ENCODE peak calls at places on chromosomes 4 and X, in eight cellular contexts. One of them, this sample, is unnamed.

GRCh38 chr4:26028793-26029511 is 114.9 kb downstream of the SMIM20 start:
- DNase-seq in WTC11: peak
- DNase-seq in astrocyte: peak
- DNase-seq in MCF 10A: no peak
- DNase-seq in CD8-positive, alpha-beta T cell: peak
- DNase-seq in Calu3: peak
- DNase-seq in spleen: peak
- DNase-seq in IMR-90: peak
- DNase-seq in this sample: peak

GRCh38 chr4:102299302-102299701 is 46.0 kb downstream of the SLC39A8 start:
- DNase-seq in Calu3: no peak
- DNase-seq in CD8-positive, alpha-beta T cell: no peak
- DNase-seq in spleen: no peak
- DNase-seq in astrocyte: peak
- DNase-seq in IMR-90: no peak
- DNase-seq in WTC11: no peak
- DNase-seq in MCF 10A: no peak
- DNase-seq in this sample: no peak

GRCh38 chr4:86274642-86275041 is 85.2 kb downstream of the MAPK10 start:
- DNase-seq in WTC11: no peak
- DNase-seq in astrocyte: no peak
- DNase-seq in MCF 10A: no peak
- DNase-seq in CD8-positive, alpha-beta T cell: no peak
- DNase-seq in IMR-90: no peak
- DNase-seq in spleen: no peak
- DNase-seq in Calu3: no peak
- DNase-seq in this sample: no peak

GRCh38 chrX:66815227-66815626 is 176.3 kb upstream of the EDA2R start:
- DNase-seq in MCF 10A: no peak
- DNase-seq in astrocyte: no peak
- DNase-seq in spleen: no peak
- DNase-seq in IMR-90: no peak
- DNase-seq in WTC11: no peak
- DNase-seq in CD8-positive, alpha-beta T cell: no peak
- DNase-seq in Calu3: no peak
- DNase-seq in this sample: no peak

GRCh38 chr4:96736352-96736889 is 896.5 kb downstream of the PDHA2 start:
- DNase-seq in astrocyte: peak
- DNase-seq in MCF 10A: peak
- DNase-seq in IMR-90: no peak
- DNase-seq in Calu3: peak
- DNase-seq in spleen: no peak
- DNase-seq in CD8-positive, alpha-beta T cell: no peak
- DNase-seq in WTC11: no peak
- DNase-seq in this sample: peak

GRCh38 chr4:122584517-122584916 is 36.3 kb downstream of the IL21 start:
- DNase-seq in CD8-positive, alpha-beta T cell: no peak
- DNase-seq in IMR-90: peak
- DNase-seq in WTC11: no peak
- DNase-seq in Calu3: no peak
- DNase-seq in astrocyte: peak
- DNase-seq in spleen: no peak
- DNase-seq in MCF 10A: peak
- DNase-seq in this sample: peak

GRCh38 chr4:52572936-52573485 is 86.1 kb downstream of the USP46 start:
- DNase-seq in astrocyte: peak
- DNase-seq in MCF 10A: peak
- DNase-seq in IMR-90: peak
- DNase-seq in Calu3: no peak
- DNase-seq in CD8-positive, alpha-beta T cell: no peak
- DNase-seq in spleen: no peak
- DNase-seq in WTC11: no peak
- DNase-seq in this sample: peak

GRCh38 chr4:81164623-81165416 is 50.2 kb downstream of the PRKG2 start:
- DNase-seq in Calu3: peak
- DNase-seq in spleen: no peak
- DNase-seq in IMR-90: peak
- DNase-seq in CD8-positive, alpha-beta T cell: no peak
- DNase-seq in WTC11: no peak
- DNase-seq in astrocyte: peak
- DNase-seq in MCF 10A: peak
- DNase-seq in this sample: peak

GRCh38 chr4:52983563-52984303 is 121.6 kb downstream of the RASL11B start:
- DNase-seq in spleen: no peak
- DNase-seq in MCF 10A: peak
- DNase-seq in astrocyte: peak
- DNase-seq in Calu3: peak
- DNase-seq in CD8-positive, alpha-beta T cell: no peak
- DNase-seq in IMR-90: peak
- DNase-seq in WTC11: no peak
- DNase-seq in this sample: peak

GRCh38 chr4:26985836-26986235 is 125.2 kb downstream of the STIM2 start:
- DNase-seq in IMR-90: no peak
- DNase-seq in Calu3: no peak
- DNase-seq in MCF 10A: no peak
- DNase-seq in WTC11: no peak
- DNase-seq in CD8-positive, alpha-beta T cell: no peak
- DNase-seq in spleen: no peak
- DNase-seq in astrocyte: peak
- DNase-seq in this sample: peak

GRCh38 chr4:11623726-11624037 is 195.0 kb upstream of the HS3ST1 start:
- DNase-seq in IMR-90: peak
- DNase-seq in CD8-positive, alpha-beta T cell: no peak
- DNase-seq in spleen: no peak
- DNase-seq in astrocyte: no peak
- DNase-seq in WTC11: peak
- DNase-seq in MCF 10A: peak
- DNase-seq in Calu3: peak
- DNase-seq in this sample: peak

DNA sequence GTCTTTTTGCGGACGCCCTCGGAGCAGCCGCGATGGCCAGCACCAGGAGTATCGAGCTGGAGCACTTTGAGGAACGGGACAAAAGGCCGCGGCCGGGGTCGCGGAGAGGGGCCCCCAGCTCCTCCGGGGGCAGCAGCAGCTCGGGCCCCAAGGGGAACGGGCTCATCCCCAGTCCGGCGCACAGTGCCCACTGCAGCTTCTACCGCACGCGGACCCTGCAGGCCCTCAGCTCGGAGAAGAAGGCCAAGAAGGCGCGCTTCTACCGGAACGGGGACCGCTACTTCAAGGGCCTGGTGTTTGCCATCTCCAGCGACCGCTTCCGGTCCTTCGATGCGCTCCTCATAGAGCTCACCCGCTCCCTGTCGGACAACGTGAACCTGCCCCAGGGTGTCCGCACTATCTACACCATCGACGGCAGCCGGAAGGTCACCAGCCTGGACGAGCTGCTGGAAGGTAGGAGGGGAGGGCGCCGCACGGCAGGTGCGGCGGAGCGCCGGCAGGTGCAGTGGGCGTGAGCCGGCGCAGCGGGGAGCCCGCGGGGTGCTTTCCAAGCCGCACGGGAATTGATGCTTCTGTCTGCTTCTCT is 844 bp downstream of the DCLK2 start:
- DNase-seq in Calu3: peak
- DNase-seq in spleen: peak
- DNase-seq in WTC11: peak
- DNase-seq in astrocyte: no peak
- DNase-seq in IMR-90: peak
- DNase-seq in MCF 10A: no peak
- DNase-seq in CD8-positive, alpha-beta T cell: no peak
- DNase-seq in this sample: peak
- TF ChIP-seq CTCF in Calu3: no peak
- TF ChIP-seq CTCF in spleen: peak
- TF ChIP-seq CTCF in WTC11: no peak
- TF ChIP-seq CTCF in astrocyte: no peak
- TF ChIP-seq CTCF in IMR-90: peak
- TF ChIP-seq CTCF in MCF 10A: no peak
- TF ChIP-seq CTCF in CD8-positive, alpha-beta T cell: no peak
- TF ChIP-seq CTCF in this sample: no peak

GRCh38 chrX:106220177-106220576 is 52.1 kb downstream of the PWWP3B start:
- DNase-seq in IMR-90: no peak
- DNase-seq in WTC11: no peak
- DNase-seq in CD8-positive, alpha-beta T cell: no peak
- DNase-seq in MCF 10A: peak
- DNase-seq in Calu3: no peak
- DNase-seq in spleen: no peak
- DNase-seq in astrocyte: no peak
- DNase-seq in this sample: peak
- TF ChIP-seq CTCF in IMR-90: no peak
- TF ChIP-seq CTCF in WTC11: no peak
- TF ChIP-seq CTCF in CD8-positive, alpha-beta T cell: no peak
- TF ChIP-seq CTCF in MCF 10A: peak
- TF ChIP-seq CTCF in Calu3: peak
- TF ChIP-seq CTCF in spleen: no peak
- TF ChIP-seq CTCF in astrocyte: peak
- TF ChIP-seq CTCF in this sample: peak

GRCh38 chrX:118364261-118364660 is 18.4 kb downstream of the WDR44 start:
- DNase-seq in spleen: no peak
- DNase-seq in Calu3: no peak
- DNase-seq in IMR-90: no peak
- DNase-seq in CD8-positive, alpha-beta T cell: no peak
- DNase-seq in WTC11: no peak
- DNase-seq in astrocyte: no peak
- DNase-seq in MCF 10A: no peak
- DNase-seq in this sample: no peak
- TF ChIP-seq CTCF in spleen: no peak
- TF ChIP-seq CTCF in Calu3: no peak
- TF ChIP-seq CTCF in IMR-90: no peak
- TF ChIP-seq CTCF in CD8-positive, alpha-beta T cell: no peak
- TF ChIP-seq CTCF in WTC11: no peak
- TF ChIP-seq CTCF in astrocyte: no peak
- TF ChIP-seq CTCF in MCF 10A: no peak
- TF ChIP-seq CTCF in this sample: no peak

DNA sequence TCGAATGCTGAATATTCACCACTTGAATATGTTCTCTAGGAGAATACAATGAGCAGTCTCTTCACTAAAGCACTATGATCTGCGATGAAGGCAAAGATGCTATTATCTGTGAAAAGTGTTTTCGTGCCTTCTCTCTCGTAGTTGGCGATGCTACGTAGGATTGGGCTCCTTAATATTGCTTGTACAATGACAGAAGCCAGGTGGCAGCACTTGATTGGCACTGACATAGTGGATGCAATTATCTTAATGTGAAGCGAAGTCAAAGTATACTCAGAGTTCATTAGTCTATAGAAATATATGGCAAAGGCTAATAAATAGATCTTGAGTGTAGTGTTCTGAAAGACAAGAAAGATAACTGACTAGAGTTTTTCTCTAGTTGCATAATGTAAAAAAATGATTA is 1135.7 kb upstream of the AGA start:
- DNase-seq in WTC11: no peak
- DNase-seq in CD8-positive, alpha-beta T cell: no peak
- DNase-seq in MCF 10A: peak
- DNase-seq in Calu3: no peak
- DNase-seq in IMR-90: no peak
- DNase-seq in astrocyte: no peak
- DNase-seq in spleen: no peak
- DNase-seq in this sample: no peak
- TF ChIP-seq CTCF in WTC11: no peak
- TF ChIP-seq CTCF in CD8-positive, alpha-beta T cell: no peak
- TF ChIP-seq CTCF in MCF 10A: no peak
- TF ChIP-seq CTCF in Calu3: no peak
- TF ChIP-seq CTCF in IMR-90: no peak
- TF ChIP-seq CTCF in astrocyte: no peak
- TF ChIP-seq CTCF in spleen: no peak
- TF ChIP-seq CTCF in this sample: no peak

GRCh38 chrX:8672176-8672575 is 59.8 kb downstream of the ANOS1 start:
- DNase-seq in astrocyte: no peak
- DNase-seq in CD8-positive, alpha-beta T cell: no peak
- DNase-seq in Calu3: no peak
- DNase-seq in MCF 10A: no peak
- DNase-seq in WTC11: no peak
- DNase-seq in IMR-90: no peak
- DNase-seq in spleen: no peak
- DNase-seq in this sample: no peak
- TF ChIP-seq CTCF in astrocyte: no peak
- TF ChIP-seq CTCF in CD8-positive, alpha-beta T cell: no peak
- TF ChIP-seq CTCF in Calu3: no peak
- TF ChIP-seq CTCF in MCF 10A: no peak
- TF ChIP-seq CTCF in WTC11: no peak
- TF ChIP-seq CTCF in IMR-90: no peak
- TF ChIP-seq CTCF in spleen: no peak
- TF ChIP-seq CTCF in this sample: no peak

DNA sequence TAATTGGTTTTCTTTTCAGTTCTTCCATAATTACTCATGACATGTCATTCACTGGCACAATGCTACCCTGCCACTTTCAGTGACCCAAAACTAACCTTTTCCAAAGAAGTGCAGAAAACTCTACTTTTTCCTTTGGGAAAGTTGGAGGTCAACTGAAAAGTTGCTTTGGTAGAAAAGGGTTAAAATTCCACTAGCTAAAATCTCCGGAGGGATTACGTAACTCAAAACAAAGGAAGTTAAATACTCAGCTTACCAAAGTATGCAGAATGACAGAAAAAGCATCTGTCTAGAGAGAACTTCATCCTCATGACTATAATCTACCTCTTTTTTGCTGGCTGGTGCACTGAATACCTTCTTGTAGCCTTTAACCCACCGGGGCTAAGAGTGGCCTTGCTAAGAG is 1099.6 kb upstream of the INTU start:
- DNase-seq in CD8-positive, alpha-beta T cell: no peak
- DNase-seq in MCF 10A: peak
- DNase-seq in spleen: no peak
- DNase-seq in IMR-90: peak
- DNase-seq in astrocyte: peak
- DNase-seq in Calu3: no peak
- DNase-seq in WTC11: no peak
- DNase-seq in this sample: peak
- TF ChIP-seq CTCF in CD8-positive, alpha-beta T cell: no peak
- TF ChIP-seq CTCF in MCF 10A: no peak
- TF ChIP-seq CTCF in spleen: no peak
- TF ChIP-seq CTCF in IMR-90: no peak
- TF ChIP-seq CTCF in astrocyte: no peak
- TF ChIP-seq CTCF in Calu3: no peak
- TF ChIP-seq CTCF in WTC11: no peak
- TF ChIP-seq CTCF in this sample: no peak

GRCh38 chr4:33323393-33323792 is 2603.2 kb downstream of the PCDH7 start:
- DNase-seq in CD8-positive, alpha-beta T cell: no peak
- DNase-seq in astrocyte: no peak
- DNase-seq in IMR-90: no peak
- DNase-seq in spleen: no peak
- DNase-seq in Calu3: no peak
- DNase-seq in WTC11: no peak
- DNase-seq in MCF 10A: no peak
- DNase-seq in this sample: no peak
- TF ChIP-seq CTCF in CD8-positive, alpha-beta T cell: no peak
- TF ChIP-seq CTCF in astrocyte: no peak
- TF ChIP-seq CTCF in IMR-90: no peak
- TF ChIP-seq CTCF in spleen: no peak
- TF ChIP-seq CTCF in Calu3: no peak
- TF ChIP-seq CTCF in WTC11: no peak
- TF ChIP-seq CTCF in MCF 10A: no peak
- TF ChIP-seq CTCF in this sample: no peak